ENCODE peak calls at places on chromosomes 11 and 22, in four cellular contexts. D is HL-60, G is GM12878, X is K562. K is an unnamed sample.

GRCh38 chr22:46931881-46932280 is 169.4 kb downstream of the TBC1D22A start:
- DNase-seq in D (no peak), G (no peak), X (no peak), K (no peak)

GRCh38 chr11:83835423-83835822 is 549.3 kb upstream of the CCDC90B start:
- DNase-seq in D (no peak), G (peak), X (no peak), K (no peak)

GRCh38 chr11:133726576-133726975 is 118.7 kb downstream of the SPATA19 start:
- DNase-seq in D (no peak), G (no peak), X (no peak), K (no peak)

GRCh38 chr11:109422755-109423113 is 744 bp downstream of the C11orf87 start:
- DNase-seq in D (peak), G (no peak), X (no peak), K (no peak)

GRCh38 chr11:26841818-26842457 is 120.1 kb upstream of the SLC5A12 start:
- DNase-seq in D (no peak), G (no peak), X (no peak), K (no peak)

GRCh38 chr11:12110714-12111481 is 508 bp downstream of the MICAL2 start:
- DNase-seq in D (peak), G (no peak), X (peak), K (peak)

GRCh38 chr11:106047636-106048035 is 25.6 kb upstream of the MSANTD4 start:
- DNase-seq in D (no peak), G (no peak), X (no peak), K (no peak)

GRCh38 chr11:1233351-1234053 is 10.6 kb downstream of the MUC5B start:
- DNase-seq in D (no peak), G (no peak), X (no peak), K (no peak)

GRCh38 chr11:19703211-19703610 is 9.4 kb upstream of the NAV2 start:
- DNase-seq in D (no peak), G (no peak), X (no peak), K (no peak)

GRCh38 chr11:11230802-11231562 is 122.1 kb downstream of the CSNK2A3 start:
- DNase-seq in D (peak), G (peak), X (peak), K (peak)

GRCh38 chr22:20267441-20268288 is 453 bp downstream of the RTN4R start:
- DNase-seq in D (no peak), G (no peak), X (peak), K (no peak)

GRCh38 chr11:112783945-112784322 is 177.3 kb upstream of the NCAM1 start:
- DNase-seq in D (no peak), G (no peak), X (no peak), K (no peak)

GRCh38 chr11:34261095-34261494 is 96.7 kb downstream of the ABTB2 start:
- DNase-seq in D (no peak), G (no peak), X (no peak), K (no peak)

GRCh38 chr22:45212306-45212709 is 28.4 kb downstream of the KIAA0930 start:
- DNase-seq in D (peak), G (no peak), X (no peak), K (no peak)

GRCh38 chr11:113690619-113691569 is 15.2 kb downstream of the TMPRSS5 start:
- DNase-seq in D (peak), G (no peak), X (peak), K (no peak)

GRCh38 chr11:92707173-92707619 is 262.3 kb upstream of the MTNR1B start:
- DNase-seq in D (no peak), G (no peak), X (no peak), K (no peak)
- TF ChIP-seq SPI1 in D (no peak), G (no peak), X (no peak), K (no peak)

GRCh38 chr11:47523491-47524199 is 29.3 kb downstream of the CELF1 start:
- DNase-seq in D (no peak), G (no peak), X (peak), K (no peak)
- TF ChIP-seq SPI1 in D (no peak), G (no peak), X (no peak), K (no peak)

DNA sequence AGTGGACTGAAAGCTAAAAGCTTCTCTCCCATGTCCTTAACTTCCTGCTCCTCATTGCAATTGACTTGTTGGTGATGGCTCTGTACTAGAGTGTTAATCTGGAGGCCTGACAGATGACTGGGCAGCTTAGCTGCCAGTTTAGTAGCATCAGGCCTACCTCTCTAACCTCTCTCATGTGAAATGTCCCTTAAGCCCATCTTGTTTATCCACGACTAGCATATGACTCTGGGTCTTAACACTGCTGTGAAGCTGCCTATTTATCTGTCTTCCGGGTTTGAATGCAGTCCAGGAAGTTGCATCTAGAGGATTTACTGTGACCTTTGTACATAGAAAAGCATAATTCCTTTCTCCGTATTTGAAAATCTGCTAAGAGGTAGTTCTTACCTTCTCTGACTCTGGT is 85.3 kb upstream of the HORMAD2 start:
- DNase-seq in D (no peak), G (no peak), X (peak), K (no peak)
- TF ChIP-seq SPI1 in D (no peak), G (no peak), X (no peak), K (no peak)

DNA sequence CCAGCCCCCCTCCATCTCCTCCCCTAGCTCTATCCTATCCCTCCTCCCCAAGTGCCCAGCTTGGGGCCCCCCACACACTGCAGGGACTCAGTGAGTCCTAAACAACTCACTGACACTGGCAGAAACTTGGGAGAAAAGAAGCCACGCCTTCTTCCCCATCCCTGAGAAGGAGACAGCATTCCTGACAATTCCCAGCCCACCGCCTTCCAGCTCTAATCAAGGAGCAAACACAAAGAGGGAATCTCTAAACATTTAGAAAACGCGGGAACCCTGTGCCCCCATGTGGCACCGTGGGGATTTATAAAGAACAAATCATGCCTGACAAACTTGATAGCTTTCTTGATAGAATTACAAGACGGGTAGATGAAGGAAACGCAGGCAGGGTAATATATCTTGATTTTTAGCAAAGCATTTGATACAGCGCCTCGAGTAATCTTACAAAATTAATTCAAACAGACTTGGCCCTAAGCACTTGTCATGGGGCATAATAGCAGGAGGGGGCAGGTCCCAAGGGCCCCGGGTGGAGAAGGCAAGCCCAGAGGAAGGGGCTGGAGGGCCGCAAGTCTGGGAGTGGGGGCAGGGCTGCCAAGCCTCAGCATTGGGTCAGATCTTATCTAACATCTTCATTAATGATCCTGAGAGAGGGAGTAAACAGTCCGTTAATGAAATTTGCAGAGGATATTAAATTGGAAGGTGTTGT is 4.6 kb downstream of the CHST1 start:
- DNase-seq in D (no peak), G (no peak), X (no peak), K (no peak)
- TF ChIP-seq SPI1 in D (no peak), G (no peak), X (no peak), K (no peak)